ENCODE peak calls at places on chromosomes 12 and 14, in ten cellular contexts. Q is GM23248, P is GM12878, U is heart right ventricle, I is ovary, B is PC-3, V is psoas muscle, Y is spleen, W is heart left ventricle, X is NT2/D1. G is an unnamed sample. For H3K9me3, the result is how much of the 10 kb centered on the place peaks cover.

GRCh38 chr14:32473476-32473875 is 144.4 kb downstream of the AKAP6 start:
- DNase-seq in Q (peak), P (no peak), U (peak), I (peak), B (peak), V (peak), Y (no peak), W (peak), X (no peak), G (no peak)

GRCh38 chr14:62126885-62127478 is 364.8 kb downstream of the SNAPC1 start:
- DNase-seq in Q (peak), P (no peak), U (no peak), I (no peak), B (peak), V (no peak), Y (no peak), W (no peak), X (peak), G (peak)

GRCh38 chr12:56450241-56450640 is 1.0 kb upstream of the TIMELESS start:
- DNase-seq in Q (no peak), P (no peak), U (no peak), I (no peak), B (no peak), V (no peak), Y (no peak), W (no peak), X (no peak), G (peak)

GRCh38 chr12:95218164-95218851 is 701 bp downstream of the VEZT start:
- DNase-seq in Q (peak), P (peak), U (no peak), I (peak), B (peak), V (no peak), Y (no peak), W (no peak), X (no peak), G (no peak)

GRCh38 chr12:46224401-46224800 is 44.4 kb downstream of the SLC38A1 start:
- DNase-seq in Q (peak), P (no peak), U (no peak), I (peak), B (no peak), V (peak), Y (no peak), W (peak), X (no peak), G (no peak)

GRCh38 chr12:4664111-4664510 is 15.2 kb downstream of the NDUFA9 start:
- DNase-seq in Q (peak), P (no peak), U (no peak), I (no peak), B (peak), V (no peak), Y (no peak), W (no peak), X (no peak), G (no peak)

GRCh38 chr14:21723431-21724045 is 49.9 kb upstream of the OR4E1 start:
- DNase-seq in Q (peak), P (no peak), U (no peak), I (no peak), B (peak), V (no peak), Y (no peak), W (no peak), X (peak), G (peak)

GRCh38 chr12:27564612-27565213 is 40.7 kb downstream of the PPFIBP1 start:
- DNase-seq in Q (peak), P (no peak), U (no peak), I (no peak), B (peak), V (no peak), Y (no peak), W (no peak), X (no peak), G (no peak)

GRCh38 chr12:115049617-115050016 is 365.6 kb upstream of the TBX3 start:
- DNase-seq in Q (peak), P (no peak), U (no peak), I (no peak), B (peak), V (no peak), Y (no peak), W (no peak), X (no peak), G (no peak)

GRCh38 chr14:20143911-20144310 is 5.3 kb downstream of the OR4N5 start:
- DNase-seq in Q (no peak), P (no peak), U (no peak), I (no peak), B (peak), V (no peak), Y (no peak), W (no peak), X (peak), G (peak)

GRCh38 chr14:20144820-20145219 is 6.2 kb downstream of the OR4N5 start:
- DNase-seq in Q (no peak), P (no peak), U (no peak), I (no peak), B (no peak), V (no peak), Y (no peak), W (no peak), X (no peak), G (no peak)
- H3K9me3 ChIP-seq in Q (under half), P (under half), U (under half), I (under half), B (under half), V (under half), Y (under half), W (under half), X (under half), G (under half)

GRCh38 chr12:132942611-132943010 is 13.5 kb downstream of the ZNF605 start:
- DNase-seq in Q (no peak), P (no peak), U (no peak), I (no peak), B (no peak), V (no peak), Y (no peak), W (no peak), X (no peak), G (no peak)
- H3K9me3 ChIP-seq in Q (under half), P (under half), U (half or more), I (half or more), B (under half), V (half or more), Y (half or more), W (half or more), X (under half), G (under half)

DNA sequence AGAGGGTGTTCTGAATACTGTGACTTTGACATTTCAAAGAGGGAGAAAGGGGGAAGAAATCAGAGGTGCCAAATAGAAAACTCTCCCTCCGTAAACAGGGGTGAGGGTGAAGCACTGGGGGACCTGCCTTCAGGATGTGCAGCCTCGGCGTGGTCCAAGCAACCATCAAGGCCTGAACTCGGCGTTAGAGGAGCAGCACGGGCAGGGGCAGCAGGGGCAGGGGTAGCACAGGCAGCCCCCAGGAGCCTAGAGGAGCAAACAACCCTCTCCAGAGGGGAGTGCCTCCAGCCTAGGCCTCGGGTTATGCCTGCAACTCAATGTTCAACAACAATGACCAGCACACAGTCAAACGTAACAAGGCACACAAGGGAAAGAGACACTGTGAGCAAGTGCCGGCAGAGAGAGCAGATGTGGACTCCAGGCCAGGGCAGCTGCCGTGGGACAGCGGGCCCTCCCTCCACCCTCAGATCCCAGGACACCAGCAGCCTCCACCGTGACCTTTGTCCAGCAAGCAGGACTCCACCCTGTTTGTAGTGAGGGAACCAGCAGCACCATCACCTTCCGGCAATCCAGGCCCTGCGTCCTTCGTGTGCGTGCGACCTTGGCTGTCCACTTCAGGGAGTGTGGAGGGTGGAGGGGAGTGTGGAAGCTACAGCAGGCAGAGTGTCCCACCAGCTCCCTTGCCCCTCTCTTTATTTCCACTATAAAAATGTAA is 18.0 kb downstream of the GALNT9 start:
- DNase-seq in Q (no peak), P (no peak), U (no peak), I (no peak), B (no peak), V (peak), Y (no peak), W (no peak), X (no peak), G (no peak)
- H3K9me3 ChIP-seq in Q (under half), P (under half), U (under half), I (under half), B (under half), V (under half), Y (under half), W (under half), X (under half), G (under half)

GRCh38 chr14:105733081-105734065 is 207.0 kb downstream of the TMEM121 start:
- DNase-seq in Q (no peak), P (no peak), U (no peak), I (no peak), B (no peak), V (no peak), Y (no peak), W (no peak), X (no peak), G (no peak)
- H3K9me3 ChIP-seq in Q (under half), P (under half), U (under half), I (under half), B (under half), V (under half), Y (under half), W (under half), X (under half), G (under half)

DNA sequence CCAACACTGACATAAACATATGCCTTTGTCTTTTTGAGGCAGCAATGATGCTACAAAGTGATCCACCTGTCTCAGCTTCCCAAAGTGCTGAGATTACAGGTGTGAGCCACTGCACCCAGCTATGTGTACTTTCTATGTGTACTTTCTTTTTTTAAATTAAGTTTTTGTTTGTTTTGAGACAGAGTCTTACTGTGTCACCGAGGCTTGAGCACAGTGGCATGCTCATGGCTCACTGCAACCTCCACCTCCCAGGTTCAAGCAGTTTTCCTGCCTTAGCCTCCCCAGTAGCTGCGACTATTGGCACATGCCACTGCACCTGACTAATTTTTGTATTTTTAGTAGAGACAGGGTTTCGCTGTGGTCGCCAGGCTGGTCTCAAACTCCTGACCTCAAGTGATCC is 172.5 kb upstream of the ALG10B start:
- DNase-seq in Q (no peak), P (no peak), U (no peak), I (no peak), B (peak), V (no peak), Y (no peak), W (no peak), X (no peak), G (no peak)
- H3K9me3 ChIP-seq in Q (under half), P (under half), U (under half), I (under half), B (under half), V (under half), Y (under half), W (under half), X (under half), G (under half)

GRCh38 chr14:19729763-19730162 is 13.6 kb upstream of the OR4Q3 start:
- DNase-seq in Q (no peak), P (no peak), U (no peak), I (no peak), B (no peak), V (no peak), Y (peak), W (no peak), X (no peak), G (no peak)
- H3K9me3 ChIP-seq in Q (under half), P (under half), U (under half), I (under half), B (under half), V (under half), Y (under half), W (under half), X (under half), G (under half)

GRCh38 chr12:34400986-34401658 is 378.8 kb downstream of the ALG10 start:
- DNase-seq in Q (no peak), P (no peak), U (peak), I (peak), B (no peak), V (peak), Y (peak), W (peak), X (no peak), G (peak)
- H3K9me3 ChIP-seq in Q (under half), P (under half), U (half or more), I (under half), B (under half), V (under half), Y (under half), W (under half), X (under half), G (under half)

DNA sequence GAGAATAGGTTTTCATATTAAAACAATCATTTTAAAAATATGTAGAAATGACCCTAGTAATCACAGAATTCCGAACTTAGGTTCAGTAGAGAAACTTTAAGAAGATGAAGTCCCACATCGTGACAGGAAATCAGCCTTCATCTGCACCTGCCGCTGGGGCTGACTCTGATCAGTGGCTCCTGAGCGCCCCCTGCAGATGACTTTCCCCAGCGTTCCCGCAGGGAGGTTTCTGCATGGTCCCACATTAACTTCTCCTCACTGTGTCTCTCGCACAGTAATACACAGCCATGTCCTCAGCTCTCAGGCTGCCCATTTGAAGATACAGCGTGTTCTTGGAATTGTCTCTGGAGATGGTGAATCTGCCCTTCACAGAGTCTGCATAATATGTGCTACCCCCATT is 1131.1 kb downstream of the TMEM121 start:
- DNase-seq in Q (no peak), P (no peak), U (no peak), I (no peak), B (no peak), V (no peak), Y (peak), W (no peak), X (no peak), G (peak)
- H3K9me3 ChIP-seq in Q (under half), P (under half), U (under half), I (under half), B (under half), V (under half), Y (under half), W (under half), X (under half), G (under half)

DNA sequence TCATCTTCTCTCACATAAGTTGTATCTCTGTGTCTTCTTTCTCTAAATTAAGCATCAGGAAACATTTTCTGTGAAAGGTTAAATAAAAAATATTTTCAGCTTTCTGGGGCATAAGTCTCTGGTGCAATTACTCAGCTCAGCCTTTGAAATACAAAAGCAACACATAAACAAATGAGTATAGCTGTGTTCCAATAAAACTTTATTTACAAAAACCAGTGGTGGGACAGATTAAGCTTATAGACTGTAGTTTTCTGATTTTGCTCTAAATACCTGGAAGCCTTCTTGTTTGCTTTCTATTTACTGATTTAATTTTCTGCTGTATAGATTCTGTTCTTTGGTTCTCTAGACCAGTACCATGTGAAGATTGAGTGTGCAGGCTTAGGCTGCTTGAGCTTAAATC is 655.1 kb downstream of the VRK1 start:
- DNase-seq in Q (no peak), P (no peak), U (no peak), I (no peak), B (no peak), V (no peak), Y (no peak), W (no peak), X (no peak), G (no peak)
- H3K9me3 ChIP-seq in Q (under half), P (under half), U (under half), I (under half), B (under half), V (under half), Y (under half), W (under half), X (under half), G (under half)

GRCh38 chr14:20194101-20194500 is 3.4 kb downstream of the OR11G2 start:
- DNase-seq in Q (no peak), P (no peak), U (no peak), I (no peak), B (no peak), V (no peak), Y (no peak), W (no peak), X (no peak), G (no peak)

GRCh38 chr14:20195911-20196310 is 5.2 kb downstream of the OR11G2 start:
- DNase-seq in Q (peak), P (no peak), U (no peak), I (no peak), B (peak), V (no peak), Y (no peak), W (no peak), X (no peak), G (no peak)

GRCh38 chr14:20198991-20199390 is 8.3 kb downstream of the OR11G2 start:
- DNase-seq in Q (no peak), P (no peak), U (no peak), I (no peak), B (no peak), V (no peak), Y (no peak), W (no peak), X (no peak), G (no peak)

GRCh38 chr14:20197459-20197858 is 6.8 kb downstream of the OR11G2 start:
- DNase-seq in Q (no peak), P (no peak), U (no peak), I (no peak), B (no peak), V (no peak), Y (no peak), W (no peak), X (no peak), G (no peak)
- H3K9me3 ChIP-seq in Q (under half), P (under half), U (under half), I (under half), B (under half), V (under half), Y (under half), W (under half), X (under half), G (under half)